ENCODE peak calls at places on chromosome 2, in six cellular contexts. One of them, this sample, is unnamed.

GRCh38 chr2:102527086-102527485 is 54.1 kb downstream of the SLC9A4 start:
- DNase-seq in kidney: no peak
- DNase-seq in AG04450: no peak
- DNase-seq in upper lobe of right lung: no peak
- DNase-seq in mammary epithelial cell: no peak
- DNase-seq in BE2C: no peak
- DNase-seq in this sample: no peak

GRCh38 chr2:168767258-168767657 is 35.2 kb upstream of the NOSTRIN start:
- DNase-seq in kidney: no peak
- DNase-seq in AG04450: no peak
- DNase-seq in mammary epithelial cell: peak; percentile 34
- DNase-seq in BE2C: no peak
- DNase-seq in upper lobe of right lung: no peak
- DNase-seq in this sample: no peak

GRCh38 chr2:168210898-168211570 is 36.4 kb downstream of the STK39 start:
- DNase-seq in kidney: no peak
- DNase-seq in AG04450: peak; percentile 65
- DNase-seq in upper lobe of right lung: no peak
- DNase-seq in mammary epithelial cell: peak; percentile 95
- DNase-seq in BE2C: no peak
- DNase-seq in this sample: no peak

GRCh38 chr2:239125726-239126675 is 274.8 kb downstream of the HDAC4 start:
- DNase-seq in mammary epithelial cell: no peak
- DNase-seq in BE2C: no peak
- DNase-seq in AG04450: no peak
- DNase-seq in kidney: no peak
- DNase-seq in upper lobe of right lung: no peak
- DNase-seq in this sample: no peak

GRCh38 chr2:160697817-160698216 is 204.2 kb upstream of the RBMS1 start:
- DNase-seq in BE2C: no peak
- DNase-seq in AG04450: no peak
- DNase-seq in mammary epithelial cell: no peak
- DNase-seq in upper lobe of right lung: no peak
- DNase-seq in kidney: no peak
- DNase-seq in this sample: no peak

GRCh38 chr2:33457588-33458247 is 18.7 kb upstream of the RASGRP3 start:
- DNase-seq in BE2C: no peak
- DNase-seq in kidney: no peak
- DNase-seq in mammary epithelial cell: no peak
- DNase-seq in upper lobe of right lung: no peak
- DNase-seq in AG04450: no peak
- DNase-seq in this sample: no peak

GRCh38 chr2:110115291-110116032 is at the start of gene MALL:
- DNase-seq in upper lobe of right lung: peak; percentile 86
- DNase-seq in mammary epithelial cell: peak; percentile 51
- DNase-seq in AG04450: no peak
- DNase-seq in BE2C: no peak
- DNase-seq in kidney: peak; percentile 75
- DNase-seq in this sample: no peak

GRCh38 chr2:3595985-3596384 is 1.1 kb downstream of the COLEC11 start:
- DNase-seq in AG04450: no peak
- DNase-seq in kidney: no peak
- DNase-seq in mammary epithelial cell: no peak
- DNase-seq in BE2C: no peak
- DNase-seq in upper lobe of right lung: no peak
- DNase-seq in this sample: peak; percentile 34

GRCh38 chr2:45119855-45120254 is 110.6 kb upstream of the SIX2 start:
- DNase-seq in AG04450: peak; percentile 54
- DNase-seq in kidney: no peak
- DNase-seq in mammary epithelial cell: peak; percentile 89
- DNase-seq in BE2C: no peak
- DNase-seq in upper lobe of right lung: no peak
- DNase-seq in this sample: no peak

GRCh38 chr2:64700133-64700809 is 46.6 kb upstream of the SERTAD2 start:
- DNase-seq in BE2C: no peak
- DNase-seq in mammary epithelial cell: peak; percentile 65
- DNase-seq in AG04450: no peak
- DNase-seq in kidney: no peak
- DNase-seq in upper lobe of right lung: no peak
- DNase-seq in this sample: no peak

GRCh38 chr2:148122788-148123187 is 101.9 kb downstream of the MBD5 start:
- DNase-seq in upper lobe of right lung: no peak
- DNase-seq in kidney: no peak
- DNase-seq in AG04450: peak; percentile 13
- DNase-seq in BE2C: no peak
- DNase-seq in mammary epithelial cell: peak; percentile 80
- DNase-seq in this sample: no peak

GRCh38 chr2:48954935-48955334 is 199.4 kb downstream of the FSHR start:
- DNase-seq in AG04450: no peak
- DNase-seq in BE2C: no peak
- DNase-seq in upper lobe of right lung: no peak
- DNase-seq in mammary epithelial cell: no peak
- DNase-seq in kidney: no peak
- DNase-seq in this sample: no peak

GRCh38 chr2:54546925-54547324 is 90.8 kb downstream of the SPTBN1 start:
- DNase-seq in kidney: no peak
- DNase-seq in AG04450: no peak
- DNase-seq in mammary epithelial cell: no peak
- DNase-seq in BE2C: no peak
- DNase-seq in upper lobe of right lung: no peak
- DNase-seq in this sample: no peak

GRCh38 chr2:190123956-190124355 is 61.4 kb upstream of the MSTN start:
- DNase-seq in AG04450: peak; percentile 44
- DNase-seq in upper lobe of right lung: no peak
- DNase-seq in kidney: no peak
- DNase-seq in mammary epithelial cell: peak; percentile 4
- DNase-seq in BE2C: no peak
- DNase-seq in this sample: no peak

GRCh38 chr2:223914349-223914748 is 30.8 kb downstream of the WDFY1 start:
- DNase-seq in AG04450: no peak
- DNase-seq in BE2C: no peak
- DNase-seq in kidney: no peak
- DNase-seq in upper lobe of right lung: no peak
- DNase-seq in mammary epithelial cell: no peak
- DNase-seq in this sample: no peak

GRCh38 chr2:236177967-236178909 is 10.1 kb upstream of the GBX2 start:
- DNase-seq in AG04450: no peak
- DNase-seq in upper lobe of right lung: peak; percentile 78
- DNase-seq in BE2C: peak; percentile 78
- DNase-seq in kidney: peak; percentile 79
- DNase-seq in mammary epithelial cell: no peak
- DNase-seq in this sample: no peak

GRCh38 chr2:234983011-234983726 is 31.4 kb downstream of the SH3BP4 start:
- DNase-seq in mammary epithelial cell: no peak
- DNase-seq in upper lobe of right lung: no peak
- DNase-seq in AG04450: no peak
- DNase-seq in kidney: peak; percentile 67
- DNase-seq in BE2C: no peak
- DNase-seq in this sample: no peak

GRCh38 chr2:118803012-118803411 is 44.4 kb downstream of the EN1 start:
- DNase-seq in BE2C: no peak
- DNase-seq in kidney: no peak
- DNase-seq in upper lobe of right lung: no peak
- DNase-seq in AG04450: no peak
- DNase-seq in mammary epithelial cell: no peak
- DNase-seq in this sample: no peak

GRCh38 chr2:224711381-224711780 is 4.8 kb downstream of the CCDC195 start:
- DNase-seq in kidney: no peak
- DNase-seq in upper lobe of right lung: no peak
- DNase-seq in mammary epithelial cell: no peak
- DNase-seq in AG04450: no peak
- DNase-seq in BE2C: no peak
- DNase-seq in this sample: no peak

GRCh38 chr2:62034715-62035114 is 129.2 kb downstream of the COMMD1 start:
- DNase-seq in BE2C: no peak
- DNase-seq in kidney: no peak
- DNase-seq in AG04450: no peak
- DNase-seq in mammary epithelial cell: no peak
- DNase-seq in upper lobe of right lung: no peak
- DNase-seq in this sample: no peak

GRCh38 chr2:143545643-143546275 is 416.5 kb downstream of the ARHGAP15 start:
- DNase-seq in AG04450: peak; percentile 20
- DNase-seq in kidney: no peak
- DNase-seq in BE2C: no peak
- DNase-seq in mammary epithelial cell: no peak
- DNase-seq in upper lobe of right lung: no peak
- DNase-seq in this sample: no peak

GRCh38 chr2:26503238-26503880 is 25.4 kb upstream of the OTOF start:
- DNase-seq in kidney: peak; percentile 90
- DNase-seq in upper lobe of right lung: peak; percentile 92
- DNase-seq in AG04450: no peak
- DNase-seq in BE2C: no peak
- DNase-seq in mammary epithelial cell: peak; percentile 44
- DNase-seq in this sample: no peak

GRCh38 chr2:199932312-199932855 is 21.3 kb downstream of the C2orf69 start:
- DNase-seq in upper lobe of right lung: no peak
- DNase-seq in kidney: no peak
- DNase-seq in AG04450: no peak
- DNase-seq in BE2C: no peak
- DNase-seq in mammary epithelial cell: no peak
- DNase-seq in this sample: no peak

GRCh38 chr2:12109363-12110017 is 363.1 kb downstream of the LPIN1 start:
- DNase-seq in mammary epithelial cell: no peak
- DNase-seq in AG04450: no peak
- DNase-seq in BE2C: no peak
- DNase-seq in kidney: no peak
- DNase-seq in upper lobe of right lung: no peak
- DNase-seq in this sample: no peak

GRCh38 chr2:113965644-113966043 is 75.8 kb downstream of the ACTR3 start:
- DNase-seq in upper lobe of right lung: no peak
- DNase-seq in AG04450: no peak
- DNase-seq in mammary epithelial cell: peak; percentile 27
- DNase-seq in BE2C: no peak
- DNase-seq in kidney: no peak
- DNase-seq in this sample: no peak

GRCh38 chr2:109139844-109140396 is 10.9 kb downstream of the SH3RF3 start:
- DNase-seq in AG04450: no peak
- DNase-seq in upper lobe of right lung: no peak
- DNase-seq in kidney: no peak
- DNase-seq in mammary epithelial cell: no peak
- DNase-seq in BE2C: no peak
- DNase-seq in this sample: no peak

GRCh38 chr2:106292627-106293026 is 98.5 kb upstream of the UXS1 start:
- DNase-seq in upper lobe of right lung: no peak
- DNase-seq in mammary epithelial cell: no peak
- DNase-seq in kidney: no peak
- DNase-seq in BE2C: no peak
- DNase-seq in AG04450: no peak
- DNase-seq in this sample: no peak

DNA sequence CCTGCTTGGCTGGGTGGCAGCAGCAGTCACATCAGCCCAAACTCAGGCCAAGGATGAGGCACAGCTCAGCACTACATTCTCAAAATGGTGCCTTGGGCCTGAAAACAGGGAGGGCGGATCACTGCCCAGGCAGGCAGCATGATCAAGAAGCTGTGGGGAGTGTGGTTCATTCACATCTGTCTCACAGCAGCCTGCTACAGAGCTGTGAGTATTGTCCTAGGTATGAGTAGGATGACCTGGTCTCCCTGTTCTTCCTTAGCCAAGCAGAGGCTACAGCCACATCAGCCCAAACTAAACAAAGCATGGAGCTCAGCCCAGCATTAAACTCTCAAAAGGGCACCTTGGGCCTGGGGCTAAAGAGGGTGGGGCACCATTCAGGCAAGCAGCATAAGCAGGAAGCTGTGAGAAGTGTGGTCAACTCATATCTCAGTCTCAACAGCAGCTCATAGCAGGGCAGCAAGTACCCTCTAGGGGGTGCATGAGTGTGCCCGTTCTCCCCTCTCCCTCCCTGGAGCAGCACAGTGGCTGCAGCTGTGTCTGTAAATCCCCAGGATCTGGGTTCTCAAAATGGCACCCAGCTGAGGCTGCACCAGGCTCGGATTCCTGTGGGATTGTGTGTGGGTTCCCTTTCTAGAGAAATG is 139.6 kb downstream of the TRABD2A start:
- DNase-seq in kidney: no peak
- DNase-seq in AG04450: no peak
- DNase-seq in upper lobe of right lung: no peak
- DNase-seq in BE2C: peak; percentile 5
- DNase-seq in mammary epithelial cell: peak; percentile 32
- DNase-seq in this sample: no peak
- TF ChIP-seq CTCF in kidney: peak; percentile 2
- TF ChIP-seq CTCF in AG04450: peak; percentile 36
- TF ChIP-seq CTCF in upper lobe of right lung: peak; percentile 34
- TF ChIP-seq CTCF in BE2C: peak; percentile 16
- TF ChIP-seq CTCF in mammary epithelial cell: peak; percentile 3
- TF ChIP-seq CTCF in this sample: peak; percentile 37

GRCh38 chr2:207515671-207516070 is 14.1 kb upstream of the CREB1 start:
- DNase-seq in upper lobe of right lung: no peak
- DNase-seq in BE2C: no peak
- DNase-seq in kidney: no peak
- DNase-seq in AG04450: no peak
- DNase-seq in mammary epithelial cell: peak; percentile 63
- DNase-seq in this sample: no peak
- TF ChIP-seq CTCF in upper lobe of right lung: no peak
- TF ChIP-seq CTCF in BE2C: no peak
- TF ChIP-seq CTCF in kidney: no peak
- TF ChIP-seq CTCF in AG04450: no peak
- TF ChIP-seq CTCF in mammary epithelial cell: no peak
- TF ChIP-seq CTCF in this sample: no peak

GRCh38 chr2:208406474-208407451 is at the start of gene PTH2R:
- DNase-seq in kidney: peak; percentile 73
- DNase-seq in BE2C: peak; percentile 56
- DNase-seq in AG04450: no peak
- DNase-seq in mammary epithelial cell: no peak
- DNase-seq in upper lobe of right lung: peak; percentile 62
- DNase-seq in this sample: peak; percentile 89

GRCh38 chr2:208407667-208408066 is 1.1 kb downstream of the PTH2R start:
- DNase-seq in BE2C: peak; percentile 53
- DNase-seq in kidney: no peak
- DNase-seq in upper lobe of right lung: no peak
- DNase-seq in AG04450: no peak
- DNase-seq in mammary epithelial cell: no peak
- DNase-seq in this sample: no peak
- TF ChIP-seq CTCF in BE2C: peak; percentile 75
- TF ChIP-seq CTCF in kidney: peak; percentile 42
- TF ChIP-seq CTCF in upper lobe of right lung: peak; percentile 7
- TF ChIP-seq CTCF in AG04450: peak; percentile 12
- TF ChIP-seq CTCF in mammary epithelial cell: peak; percentile 11
- TF ChIP-seq CTCF in this sample: peak; percentile 65

DNA sequence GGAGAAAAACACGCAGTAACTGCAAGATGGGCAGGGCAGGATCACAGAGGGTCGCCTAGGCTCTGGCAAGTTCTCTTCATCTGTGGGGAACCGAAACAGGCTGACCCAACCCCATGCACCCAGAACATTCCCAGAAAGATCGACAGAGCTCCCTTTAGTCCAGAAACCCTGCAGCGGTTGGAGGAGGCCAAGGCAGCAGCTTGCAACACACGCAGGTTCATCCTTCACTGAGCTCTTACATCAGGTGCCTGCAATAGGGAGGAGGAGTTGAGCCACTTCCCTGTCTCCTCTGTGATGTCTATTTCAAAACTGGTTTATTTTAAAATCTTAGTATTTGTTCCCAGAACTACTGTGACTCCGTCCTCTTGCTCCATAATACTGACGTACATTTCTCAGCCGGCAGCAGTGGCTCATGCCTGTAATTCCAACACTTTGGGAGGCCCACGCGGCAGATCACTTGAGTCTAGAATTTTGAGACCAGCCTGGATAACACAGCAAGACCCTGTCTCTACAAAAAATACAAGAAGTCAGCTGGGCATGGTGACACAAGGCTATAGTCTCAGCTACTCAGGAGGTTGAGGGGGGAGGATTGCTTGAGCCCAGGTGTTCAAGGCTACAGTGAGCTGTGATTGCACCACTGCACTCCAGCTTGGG is 11.5 kb upstream of the SLC11A1 start:
- DNase-seq in upper lobe of right lung: peak; percentile 82
- DNase-seq in mammary epithelial cell: no peak
- DNase-seq in BE2C: no peak
- DNase-seq in kidney: peak; percentile 81
- DNase-seq in AG04450: peak; percentile 10
- DNase-seq in this sample: no peak
- TF ChIP-seq CTCF in upper lobe of right lung: no peak
- TF ChIP-seq CTCF in mammary epithelial cell: no peak
- TF ChIP-seq CTCF in BE2C: no peak
- TF ChIP-seq CTCF in kidney: no peak
- TF ChIP-seq CTCF in AG04450: no peak
- TF ChIP-seq CTCF in this sample: no peak

This sample was measured in chondrocyte.